ENCODE peak calls at places on chromosomes 3 and 15, in nine cellular contexts. One of them, this sample, is unnamed.

GRCh38 chr15:40985541-40986330 is 32.5 kb downstream of the CHAC1 start:
- DNase-seq in sigmoid colon: no peak
- DNase-seq in T47D: no peak
- DNase-seq in AG04450: no peak
- DNase-seq in neural progenitor cell: no peak
- DNase-seq in retina: no peak
- DNase-seq in GM12891: no peak
- DNase-seq in renal cortical epithelial cell: no peak
- DNase-seq in HEK293T: no peak
- DNase-seq in this sample: no peak

GRCh38 chr15:81536296-81536695 is 162.3 kb upstream of the TMC3 start:
- DNase-seq in retina: no peak
- DNase-seq in T47D: no peak
- DNase-seq in GM12891: no peak
- DNase-seq in HEK293T: no peak
- DNase-seq in AG04450: no peak
- DNase-seq in neural progenitor cell: no peak
- DNase-seq in sigmoid colon: no peak
- DNase-seq in renal cortical epithelial cell: no peak
- DNase-seq in this sample: no peak

GRCh38 chr3:140931016-140931454 is 10.6 kb upstream of the SLC25A36 start:
- DNase-seq in T47D: no peak
- DNase-seq in retina: no peak
- DNase-seq in renal cortical epithelial cell: no peak
- DNase-seq in neural progenitor cell: peak; percentile 65
- DNase-seq in GM12891: no peak
- DNase-seq in sigmoid colon: no peak
- DNase-seq in AG04450: no peak
- DNase-seq in HEK293T: no peak
- DNase-seq in this sample: no peak

GRCh38 chr15:60840306-60840702 is 361.4 kb upstream of the ICE2 start:
- DNase-seq in AG04450: no peak
- DNase-seq in GM12891: no peak
- DNase-seq in retina: no peak
- DNase-seq in renal cortical epithelial cell: peak; percentile 73
- DNase-seq in sigmoid colon: no peak
- DNase-seq in neural progenitor cell: no peak
- DNase-seq in HEK293T: no peak
- DNase-seq in T47D: no peak
- DNase-seq in this sample: no peak

GRCh38 chr3:74537164-74537563 is 77.3 kb downstream of the CNTN3 start:
- DNase-seq in GM12891: no peak
- DNase-seq in AG04450: peak; percentile 15
- DNase-seq in retina: no peak
- DNase-seq in HEK293T: no peak
- DNase-seq in T47D: no peak
- DNase-seq in sigmoid colon: no peak
- DNase-seq in neural progenitor cell: no peak
- DNase-seq in renal cortical epithelial cell: no peak
- DNase-seq in this sample: no peak

GRCh38 chr3:119630562-119631329 is 29.6 kb downstream of the POPDC2 start:
- DNase-seq in sigmoid colon: no peak
- DNase-seq in T47D: no peak
- DNase-seq in HEK293T: no peak
- DNase-seq in neural progenitor cell: no peak
- DNase-seq in AG04450: no peak
- DNase-seq in renal cortical epithelial cell: peak; percentile 67
- DNase-seq in GM12891: no peak
- DNase-seq in retina: no peak
- DNase-seq in this sample: no peak

GRCh38 chr15:72782993-72783562 is 480 bp downstream of the ADPGK start:
- DNase-seq in GM12891: peak; percentile 26
- DNase-seq in neural progenitor cell: no peak
- DNase-seq in renal cortical epithelial cell: peak; percentile 43
- DNase-seq in AG04450: no peak
- DNase-seq in HEK293T: no peak
- DNase-seq in retina: no peak
- DNase-seq in T47D: no peak
- DNase-seq in sigmoid colon: peak; percentile 76
- DNase-seq in this sample: no peak

GRCh38 chr3:143433787-143434378 is 314.3 kb downstream of the CHST2 start:
- DNase-seq in renal cortical epithelial cell: no peak
- DNase-seq in retina: no peak
- DNase-seq in HEK293T: peak; percentile 25
- DNase-seq in sigmoid colon: no peak
- DNase-seq in neural progenitor cell: peak; percentile 24
- DNase-seq in GM12891: no peak
- DNase-seq in AG04450: no peak
- DNase-seq in T47D: no peak
- DNase-seq in this sample: peak; percentile 5

GRCh38 chr15:101258238-101259144 is 6.6 kb upstream of the CHSY1 start:
- DNase-seq in sigmoid colon: peak; percentile 78
- DNase-seq in renal cortical epithelial cell: peak; percentile 69
- DNase-seq in HEK293T: peak; percentile 62
- DNase-seq in AG04450: no peak
- DNase-seq in neural progenitor cell: peak; percentile 75
- DNase-seq in T47D: peak; percentile 41
- DNase-seq in retina: peak; percentile 79
- DNase-seq in GM12891: no peak
- DNase-seq in this sample: peak; percentile 69

GRCh38 chr15:41940441-41940857 is 31.9 kb downstream of the EHD4 start:
- DNase-seq in sigmoid colon: no peak
- DNase-seq in GM12891: no peak
- DNase-seq in HEK293T: no peak
- DNase-seq in renal cortical epithelial cell: peak; percentile 56
- DNase-seq in neural progenitor cell: no peak
- DNase-seq in retina: no peak
- DNase-seq in AG04450: no peak
- DNase-seq in T47D: no peak
- DNase-seq in this sample: no peak

GRCh38 chr3:57918123-57918837 is 89.9 kb upstream of the FLNB start:
- DNase-seq in T47D: no peak
- DNase-seq in HEK293T: no peak
- DNase-seq in AG04450: peak; percentile 34
- DNase-seq in sigmoid colon: no peak
- DNase-seq in GM12891: no peak
- DNase-seq in retina: no peak
- DNase-seq in neural progenitor cell: no peak
- DNase-seq in renal cortical epithelial cell: peak; percentile 34
- DNase-seq in this sample: no peak

GRCh38 chr3:158642005-158642404 is 2.3 kb upstream of the GFM1 start:
- DNase-seq in sigmoid colon: no peak
- DNase-seq in HEK293T: no peak
- DNase-seq in GM12891: no peak
- DNase-seq in renal cortical epithelial cell: no peak
- DNase-seq in retina: no peak
- DNase-seq in T47D: no peak
- DNase-seq in AG04450: no peak
- DNase-seq in neural progenitor cell: no peak
- DNase-seq in this sample: no peak

GRCh38 chr3:71752911-71753715 is 542 bp upstream of the GPR27 start:
- DNase-seq in retina: peak; percentile 59
- DNase-seq in sigmoid colon: no peak
- DNase-seq in renal cortical epithelial cell: no peak
- DNase-seq in HEK293T: peak; percentile 45
- DNase-seq in AG04450: no peak
- DNase-seq in GM12891: no peak
- DNase-seq in T47D: no peak
- DNase-seq in neural progenitor cell: peak; percentile 29
- DNase-seq in this sample: no peak

GRCh38 chr15:45355860-45356259 is 22.5 kb downstream of the GATM start:
- DNase-seq in T47D: no peak
- DNase-seq in retina: no peak
- DNase-seq in neural progenitor cell: no peak
- DNase-seq in GM12891: no peak
- DNase-seq in AG04450: no peak
- DNase-seq in HEK293T: no peak
- DNase-seq in sigmoid colon: no peak
- DNase-seq in renal cortical epithelial cell: no peak
- DNase-seq in this sample: no peak

GRCh38 chr3:17039579-17039978 is 154.8 kb downstream of the PLCL2 start:
- DNase-seq in AG04450: peak; percentile 46
- DNase-seq in renal cortical epithelial cell: peak; percentile 94
- DNase-seq in retina: no peak
- DNase-seq in sigmoid colon: no peak
- DNase-seq in neural progenitor cell: no peak
- DNase-seq in HEK293T: no peak
- DNase-seq in GM12891: no peak
- DNase-seq in T47D: no peak
- DNase-seq in this sample: peak; percentile 1

GRCh38 chr3:95654567-95655362 is 1159.6 kb upstream of the EPHA6 start:
- DNase-seq in renal cortical epithelial cell: no peak
- DNase-seq in HEK293T: no peak
- DNase-seq in GM12891: no peak
- DNase-seq in retina: no peak
- DNase-seq in T47D: no peak
- DNase-seq in neural progenitor cell: no peak
- DNase-seq in AG04450: no peak
- DNase-seq in sigmoid colon: no peak
- DNase-seq in this sample: no peak

GRCh38 chr3:50885491-50885890 is 210.8 kb downstream of the DOCK3 start:
- DNase-seq in renal cortical epithelial cell: no peak
- DNase-seq in HEK293T: no peak
- DNase-seq in retina: no peak
- DNase-seq in sigmoid colon: no peak
- DNase-seq in T47D: no peak
- DNase-seq in GM12891: no peak
- DNase-seq in AG04450: no peak
- DNase-seq in neural progenitor cell: peak; percentile 67
- DNase-seq in this sample: no peak

GRCh38 chr15:98009169-98009568 is 48.7 kb downstream of the ARRDC4 start:
- DNase-seq in neural progenitor cell: no peak
- DNase-seq in T47D: no peak
- DNase-seq in HEK293T: no peak
- DNase-seq in renal cortical epithelial cell: no peak
- DNase-seq in AG04450: no peak
- DNase-seq in retina: no peak
- DNase-seq in GM12891: no peak
- DNase-seq in sigmoid colon: no peak
- DNase-seq in this sample: no peak

GRCh38 chr3:11818033-11818432 is 28.7 kb downstream of the TAMM41 start:
- DNase-seq in renal cortical epithelial cell: no peak
- DNase-seq in GM12891: no peak
- DNase-seq in T47D: no peak
- DNase-seq in sigmoid colon: no peak
- DNase-seq in retina: peak; percentile 62
- DNase-seq in AG04450: no peak
- DNase-seq in neural progenitor cell: no peak
- DNase-seq in HEK293T: no peak
- DNase-seq in this sample: no peak

GRCh38 chr3:18194431-18194830 is 230.7 kb downstream of the SATB1 start:
- DNase-seq in HEK293T: no peak
- DNase-seq in renal cortical epithelial cell: peak; percentile 11
- DNase-seq in neural progenitor cell: no peak
- DNase-seq in GM12891: no peak
- DNase-seq in retina: no peak
- DNase-seq in AG04450: no peak
- DNase-seq in sigmoid colon: no peak
- DNase-seq in T47D: no peak
- DNase-seq in this sample: no peak

GRCh38 chr15:89450076-89451006 is 46.0 kb downstream of the RHCG start:
- DNase-seq in T47D: no peak
- DNase-seq in GM12891: no peak
- DNase-seq in AG04450: no peak
- DNase-seq in renal cortical epithelial cell: no peak
- DNase-seq in sigmoid colon: peak; percentile 48
- DNase-seq in retina: no peak
- DNase-seq in neural progenitor cell: no peak
- DNase-seq in HEK293T: no peak
- DNase-seq in this sample: no peak

GRCh38 chr3:148077318-148077923 is 620.3 kb upstream of the AGTR1 start:
- DNase-seq in HEK293T: no peak
- DNase-seq in AG04450: no peak
- DNase-seq in renal cortical epithelial cell: peak; percentile 43
- DNase-seq in T47D: no peak
- DNase-seq in retina: no peak
- DNase-seq in sigmoid colon: no peak
- DNase-seq in GM12891: no peak
- DNase-seq in neural progenitor cell: peak; percentile 36
- DNase-seq in this sample: peak; percentile 19

GRCh38 chr3:141710121-141710520 is 28.0 kb upstream of the RNF7 start:
- DNase-seq in AG04450: no peak
- DNase-seq in retina: no peak
- DNase-seq in HEK293T: no peak
- DNase-seq in neural progenitor cell: no peak
- DNase-seq in sigmoid colon: no peak
- DNase-seq in renal cortical epithelial cell: no peak
- DNase-seq in T47D: no peak
- DNase-seq in GM12891: no peak
- DNase-seq in this sample: no peak

GRCh38 chr3:157606392-157607197 is 103.4 kb upstream of the VEPH1 start:
- DNase-seq in sigmoid colon: peak; percentile 70
- DNase-seq in GM12891: peak; percentile 17
- DNase-seq in HEK293T: peak; percentile 81
- DNase-seq in AG04450: peak; percentile 39
- DNase-seq in T47D: peak; percentile 34
- DNase-seq in neural progenitor cell: peak; percentile 83
- DNase-seq in retina: peak; percentile 83
- DNase-seq in renal cortical epithelial cell: peak; percentile 58
- DNase-seq in this sample: peak; percentile 37

GRCh38 chr3:153679711-153680110 is 441.5 kb upstream of the ARHGEF26 start:
- DNase-seq in sigmoid colon: no peak
- DNase-seq in renal cortical epithelial cell: no peak
- DNase-seq in GM12891: no peak
- DNase-seq in neural progenitor cell: no peak
- DNase-seq in HEK293T: no peak
- DNase-seq in AG04450: no peak
- DNase-seq in T47D: no peak
- DNase-seq in retina: no peak
- DNase-seq in this sample: no peak

GRCh38 chr3:99418209-99418635 is 220.2 kb upstream of the COL8A1 start:
- DNase-seq in retina: no peak
- DNase-seq in renal cortical epithelial cell: no peak
- DNase-seq in HEK293T: no peak
- DNase-seq in GM12891: no peak
- DNase-seq in sigmoid colon: no peak
- DNase-seq in T47D: no peak
- DNase-seq in neural progenitor cell: no peak
- DNase-seq in AG04450: no peak
- DNase-seq in this sample: no peak

GRCh38 chr3:15207836-15208504 is 1.9 kb downstream of the CAPN7 start:
- DNase-seq in sigmoid colon: no peak
- DNase-seq in GM12891: no peak
- DNase-seq in renal cortical epithelial cell: no peak
- DNase-seq in AG04450: no peak
- DNase-seq in T47D: no peak
- DNase-seq in retina: no peak
- DNase-seq in neural progenitor cell: no peak
- DNase-seq in HEK293T: no peak
- DNase-seq in this sample: no peak

GRCh38 chr15:73176579-73176978 is 124.3 kb downstream of the NEO1 start:
- DNase-seq in sigmoid colon: no peak
- DNase-seq in neural progenitor cell: no peak
- DNase-seq in AG04450: no peak
- DNase-seq in renal cortical epithelial cell: no peak
- DNase-seq in HEK293T: no peak
- DNase-seq in T47D: no peak
- DNase-seq in GM12891: no peak
- DNase-seq in retina: no peak
- DNase-seq in this sample: no peak

GRCh38 chr15:52765779-52766178 is 24.4 kb downstream of the ONECUT1 start:
- DNase-seq in sigmoid colon: no peak
- DNase-seq in retina: peak; percentile 19
- DNase-seq in GM12891: no peak
- DNase-seq in renal cortical epithelial cell: peak; percentile 29
- DNase-seq in neural progenitor cell: peak; percentile 55
- DNase-seq in T47D: no peak
- DNase-seq in HEK293T: peak; percentile 26
- DNase-seq in AG04450: no peak
- DNase-seq in this sample: peak; percentile 14

GRCh38 chr3:27877122-27878011 is 155.2 kb upstream of the EOMES start:
- DNase-seq in retina: no peak
- DNase-seq in neural progenitor cell: no peak
- DNase-seq in AG04450: no peak
- DNase-seq in T47D: no peak
- DNase-seq in renal cortical epithelial cell: no peak
- DNase-seq in GM12891: no peak
- DNase-seq in HEK293T: no peak
- DNase-seq in sigmoid colon: no peak
- DNase-seq in this sample: no peak

GRCh38 chr3:43071313-43071893 is 34.5 kb downstream of the POMGNT2 start:
- DNase-seq in GM12891: no peak
- DNase-seq in T47D: no peak
- DNase-seq in HEK293T: peak; percentile 54
- DNase-seq in renal cortical epithelial cell: no peak
- DNase-seq in sigmoid colon: no peak
- DNase-seq in AG04450: no peak
- DNase-seq in retina: no peak
- DNase-seq in neural progenitor cell: peak; percentile 19
- DNase-seq in this sample: no peak

This sample was measured in NCI-H460.